ENCODE peak calls at places on chromosomes 11 and 22, in nine cellular contexts. G is stomach, E is A673, Y is psoas muscle, N is cardiac fibroblast, K is heart right ventricle, F is heart left ventricle, J is PC-9, I is endodermal cell. Z is an unnamed sample.

GRCh38 chr11:17014774-17015638 is 792 bp upstream of the PLEKHA7 start:
- DNase-seq in G (peak; percentile 66), E (peak; percentile 26), Y (no peak), N (peak; percentile 17), K (no peak), F (no peak), J (peak; percentile 57), I (peak; percentile 77), Z (no peak)

GRCh38 chr22:27598792-27599191 is 202.8 kb downstream of the MN1 start:
- DNase-seq in G (no peak), E (peak; percentile 46), Y (no peak), N (no peak), K (no peak), F (no peak), J (no peak), I (no peak), Z (no peak)

GRCh38 chr22:48045369-48045768 is 1282.9 kb downstream of the TBC1D22A start:
- DNase-seq in G (no peak), E (no peak), Y (no peak), N (no peak), K (no peak), F (no peak), J (no peak), I (no peak), Z (no peak)

GRCh38 chr22:46596819-46597218 is 23.4 kb upstream of the GRAMD4 start:
- DNase-seq in G (peak; percentile 97), E (no peak), Y (no peak), N (no peak), K (no peak), F (no peak), J (peak; percentile 89), I (peak; percentile 86), Z (no peak)

GRCh38 chr11:120310875-120311274 is 14.2 kb upstream of the TLCD5 start:
- DNase-seq in G (no peak), E (no peak), Y (no peak), N (no peak), K (no peak), F (no peak), J (no peak), I (no peak), Z (no peak)

GRCh38 chr22:25736378-25737011 is 5.5 kb upstream of the MYO18B start:
- DNase-seq in G (no peak), E (no peak), Y (no peak), N (no peak), K (no peak), F (no peak), J (no peak), I (peak; percentile 21), Z (no peak)

GRCh38 chr11:102341844-102342318 is 5.1 kb upstream of the BIRC2 start:
- DNase-seq in G (peak; percentile 77), E (peak; percentile 91), Y (peak; percentile 59), N (peak; percentile 89), K (peak; percentile 82), F (no peak), J (peak; percentile 58), I (peak; percentile 93), Z (no peak)

GRCh38 chr11:131724436-131724995 is 354.1 kb downstream of the NTM start:
- DNase-seq in G (no peak), E (no peak), Y (no peak), N (no peak), K (no peak), F (no peak), J (no peak), I (no peak), Z (no peak)

GRCh38 chr11:69899957-69900821 is 81.0 kb upstream of the FGF3 start:
- DNase-seq in G (peak; percentile 49), E (no peak), Y (peak; percentile 68), N (no peak), K (no peak), F (peak; percentile 67), J (peak; percentile 92), I (no peak), Z (peak; percentile 60)

GRCh38 chr22:40009953-40010751 is 15.4 kb downstream of the FAM83F start:
- DNase-seq in G (no peak), E (no peak), Y (no peak), N (no peak), K (no peak), F (no peak), J (no peak), I (no peak), Z (no peak)

GRCh38 chr11:110991621-110992355 is 253.7 kb upstream of the POU2AF2 start:
- DNase-seq in G (no peak), E (no peak), Y (peak; percentile 68), N (peak; percentile 83), K (no peak), F (no peak), J (no peak), I (no peak), Z (no peak)

GRCh38 chr11:108253176-108253575 is 30.3 kb downstream of the ATM start:
- DNase-seq in G (no peak), E (no peak), Y (no peak), N (no peak), K (no peak), F (no peak), J (no peak), I (no peak), Z (no peak)

GRCh38 chr11:14232652-14233051 is 126.3 kb downstream of the RRAS2 start:
- DNase-seq in G (no peak), E (no peak), Y (no peak), N (no peak), K (no peak), F (no peak), J (no peak), I (peak; percentile 86), Z (no peak)
- TF ChIP-seq CTCF in G (no peak), E (peak; percentile 40), Y (no peak), N (peak; percentile 24), K (peak; percentile 23), F (no peak), J (no peak), I (peak; percentile 78), Z (peak; percentile 48)

DNA sequence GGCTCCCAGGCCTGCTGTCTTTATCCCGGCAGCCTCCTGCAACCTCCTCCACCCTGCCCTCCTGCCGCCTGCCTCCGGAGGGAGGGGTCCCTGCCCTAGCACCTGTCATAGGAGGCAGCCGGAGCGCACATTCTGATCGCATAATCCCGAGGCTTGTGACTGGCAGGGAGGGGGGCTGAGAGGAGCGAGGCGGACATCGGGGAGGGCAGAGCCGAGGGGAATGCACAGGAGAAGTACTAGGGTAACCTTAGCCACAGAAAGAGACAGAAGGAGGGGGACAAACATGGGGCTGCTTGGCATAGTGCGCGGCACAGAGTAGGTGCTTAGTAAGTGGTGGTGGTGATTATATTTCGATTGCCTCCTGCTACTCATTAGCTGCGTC is 9.2 kb upstream of the ALX4 start:
- DNase-seq in G (no peak), E (no peak), Y (no peak), N (no peak), K (no peak), F (no peak), J (no peak), I (peak; percentile 68), Z (no peak)
- TF ChIP-seq CTCF in G (no peak), E (no peak), Y (no peak), N (no peak), K (no peak), F (no peak), J (no peak), I (no peak), Z (no peak)

GRCh38 chr11:898160-898517 is 12.5 kb downstream of the CHID1 start:
- DNase-seq in G (no peak), E (peak; percentile 69), Y (peak; percentile 54), N (peak; percentile 51), K (no peak), F (no peak), J (no peak), I (peak; percentile 77), Z (no peak)

GRCh38 chr11:900545-900944 is 10.1 kb downstream of the CHID1 start:
- DNase-seq in G (no peak), E (no peak), Y (no peak), N (no peak), K (no peak), F (no peak), J (no peak), I (no peak), Z (no peak)

GRCh38 chr11:899724-900123 is 10.9 kb downstream of the CHID1 start:
- DNase-seq in G (no peak), E (no peak), Y (no peak), N (no peak), K (no peak), F (no peak), J (no peak), I (no peak), Z (no peak)

GRCh38 chr11:897226-898159 is 13.1 kb downstream of the CHID1 start:
- DNase-seq in G (no peak), E (peak; percentile 78), Y (no peak), N (no peak), K (no peak), F (no peak), J (no peak), I (no peak), Z (no peak)

GRCh38 chr11:898540-899190 is 11.9 kb downstream of the CHID1 start:
- DNase-seq in G (no peak), E (no peak), Y (peak; percentile 48), N (peak; percentile 33), K (no peak), F (no peak), J (peak; percentile 27), I (peak; percentile 77), Z (no peak)
- TF ChIP-seq CTCF in G (no peak), E (no peak), Y (no peak), N (peak; percentile 9), K (no peak), F (no peak), J (peak; percentile 9), I (peak; percentile 49), Z (peak; percentile 22)

GRCh38 chr22:21727159-21727558 is 8.4 kb downstream of the YPEL1 start:
- DNase-seq in G (no peak), E (no peak), Y (no peak), N (no peak), K (no peak), F (no peak), J (no peak), I (no peak), Z (no peak)

GRCh38 chr22:21725956-21726649 is 9.5 kb downstream of the YPEL1 start:
- DNase-seq in G (no peak), E (no peak), Y (no peak), N (no peak), K (no peak), F (no peak), J (no peak), I (no peak), Z (no peak)

GRCh38 chr22:21728270-21728669 is 7.3 kb downstream of the YPEL1 start:
- DNase-seq in G (no peak), E (no peak), Y (no peak), N (no peak), K (no peak), F (no peak), J (no peak), I (no peak), Z (no peak)

GRCh38 chr22:21727768-21728167 is 7.8 kb downstream of the YPEL1 start:
- DNase-seq in G (no peak), E (no peak), Y (no peak), N (no peak), K (no peak), F (no peak), J (no peak), I (no peak), Z (no peak)

DNA sequence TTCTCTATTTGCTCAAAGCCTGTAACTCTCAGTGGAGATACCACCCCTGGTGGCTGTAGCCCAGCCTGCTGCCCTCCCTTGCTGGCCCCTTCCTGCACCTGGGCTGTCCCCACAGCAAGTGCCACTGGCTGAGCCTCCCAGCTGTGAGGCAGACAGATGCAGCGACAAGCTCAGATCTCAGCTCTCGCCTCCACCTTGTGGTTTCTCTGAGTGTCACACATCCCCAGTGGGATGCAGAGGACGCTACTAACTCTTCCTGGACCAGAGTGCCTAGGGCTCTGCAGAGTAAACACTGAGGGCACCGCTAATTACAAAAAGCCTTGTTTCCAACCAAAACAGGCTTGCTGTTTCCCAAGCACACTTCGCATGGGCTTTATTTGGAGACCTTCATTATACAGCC is 8.9 kb downstream of the YPEL1 start:
- DNase-seq in G (no peak), E (peak; percentile 53), Y (no peak), N (no peak), K (no peak), F (no peak), J (no peak), I (peak; percentile 92), Z (no peak)
- TF ChIP-seq CTCF in G (no peak), E (peak; percentile 48), Y (no peak), N (peak; percentile 21), K (no peak), F (no peak), J (peak; percentile 43), I (peak; percentile 82), Z (peak; percentile 68)